ENCODE peak calls at places on chromosomes 2 and 18, in five cellular contexts. Z, H, X, S and C are unnamed samples. For H3K36me3, the result is how much of the 10 kb centered on the place peaks cover.

GRCh38 chr2:189298481-189298880 is 118.9 kb upstream of the COL5A2 start:
- DNase-seq in Z (no peak), H (peak), X (no peak), S (no peak), C (no peak)

GRCh38 chr2:109636290-109636675 is 22.1 kb downstream of the SOWAHC start:
- DNase-seq in Z (no peak), H (no peak), X (peak), S (no peak), C (no peak)

GRCh38 chr2:106158871-106159270 is 35.2 kb downstream of the UXS1 start:
- DNase-seq in Z (no peak), H (no peak), X (no peak), S (no peak), C (no peak)

GRCh38 chr2:5877360-5877759 is 185.2 kb downstream of the SOX11 start:
- DNase-seq in Z (no peak), H (peak), X (no peak), S (no peak), C (no peak)

GRCh38 chr2:86039178-86039962 is 66.3 kb downstream of the POLR1A start:
- DNase-seq in Z (no peak), H (no peak), X (no peak), S (no peak), C (no peak)

GRCh38 chr2:8680931-8681760 is 710 bp upstream of the ID2 start:
- DNase-seq in Z (no peak), H (peak), X (peak), S (peak), C (peak)

GRCh38 chr2:28338046-28338753 is 54.5 kb upstream of the FOSL2 start:
- DNase-seq in Z (no peak), H (peak), X (peak), S (peak), C (no peak)

GRCh38 chr2:128456281-128456680 is 137.6 kb upstream of the HS6ST1 start:
- DNase-seq in Z (no peak), H (no peak), X (no peak), S (no peak), C (no peak)

GRCh38 chr2:12348216-12348615 is 368.5 kb upstream of the TRIB2 start:
- DNase-seq in Z (no peak), H (no peak), X (no peak), S (no peak), C (no peak)

GRCh38 chr2:237262838-237263771 is 150.9 kb downstream of the COL6A3 start:
- DNase-seq in Z (no peak), H (peak), X (no peak), S (peak), C (no peak)

GRCh38 chr18:77136871-77137665 is 4.5 kb upstream of the MBP start:
- DNase-seq in Z (no peak), H (no peak), X (no peak), S (no peak), C (no peak)

GRCh38 chr2:177606636-177607035 is 214.1 kb downstream of the AGPS start:
- DNase-seq in Z (no peak), H (peak), X (no peak), S (peak), C (no peak)

GRCh38 chr18:75124551-75124950 is 84.4 kb downstream of the PTGR3 start:
- DNase-seq in Z (no peak), H (no peak), X (no peak), S (no peak), C (no peak)

GRCh38 chr2:182378759-182379158 is 48.1 kb downstream of the PDE1A start:
- DNase-seq in Z (no peak), H (no peak), X (no peak), S (no peak), C (no peak)

GRCh38 chr18:24380163-24380747 is 17.4 kb downstream of the OSBPL1A start:
- DNase-seq in Z (no peak), H (no peak), X (no peak), S (no peak), C (no peak)

GRCh38 chr2:235324324-235324723 is 169.5 kb upstream of the AGAP1 start:
- DNase-seq in Z (no peak), H (peak), X (no peak), S (no peak), C (no peak)

GRCh38 chr2:112818094-112818902 is 18.3 kb downstream of the IL1B start:
- DNase-seq in Z (no peak), H (no peak), X (no peak), S (peak), C (no peak)

GRCh38 chr2:60796573-60797509 is 40.8 kb downstream of the PAPOLG start:
- DNase-seq in Z (no peak), H (peak), X (no peak), S (no peak), C (no peak)

GRCh38 chr2:126359494-126359893 is 296.5 kb upstream of the GYPC start:
- DNase-seq in Z (no peak), H (peak), X (no peak), S (peak), C (no peak)

GRCh38 chr18:13374468-13375301 is 156.1 kb downstream of the LDLRAD4 start:
- DNase-seq in Z (no peak), H (no peak), X (no peak), S (no peak), C (no peak)

GRCh38 chr2:67997528-67998267 is 65.1 kb downstream of the C1D start:
- DNase-seq in Z (no peak), H (peak), X (no peak), S (peak), C (no peak)

GRCh38 chr2:238060096-238060541 is 682 bp upstream of the SCLY start:
- DNase-seq in Z (no peak), H (peak), X (no peak), S (no peak), C (no peak)

GRCh38 chr18:6413554-6414117 is 1.1 kb downstream of the L3MBTL4 start:
- DNase-seq in Z (no peak), H (no peak), X (no peak), S (no peak), C (no peak)

GRCh38 chr2:219350938-219351280 is 18.4 kb upstream of the RESP18 start:
- DNase-seq in Z (no peak), H (peak), X (no peak), S (peak), C (peak)

GRCh38 chr2:55460562-55460961 is 40.9 kb upstream of the CCDC88A start:
- DNase-seq in Z (no peak), H (peak), X (no peak), S (peak), C (no peak)

GRCh38 chr2:2026851-2027250 is 282.5 kb upstream of the PXDN start:
- DNase-seq in Z (no peak), H (no peak), X (no peak), S (no peak), C (no peak)
- H4K91ac ChIP-seq in Z (peak), H (no peak), X (no peak), S (no peak), C (no peak)

DNA sequence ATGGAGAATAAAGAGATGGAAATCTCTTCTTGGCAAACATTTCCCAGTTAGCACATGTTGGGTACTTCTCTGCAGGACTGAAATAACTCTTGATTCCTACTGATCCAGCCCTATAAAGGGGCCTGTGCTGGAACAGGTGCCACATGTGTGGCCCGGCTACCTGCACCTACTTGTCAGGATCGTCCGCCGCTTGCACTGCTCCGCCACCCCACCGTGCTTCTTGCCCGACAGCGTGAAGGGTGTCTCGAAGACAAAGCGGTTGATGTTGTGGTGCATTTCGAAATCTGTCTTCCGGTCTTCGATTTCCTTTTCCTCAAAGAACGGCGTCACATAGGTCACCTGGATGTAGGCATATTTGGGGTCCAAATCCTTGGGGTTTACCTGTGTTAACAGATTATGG is 58.6 kb upstream of the CCDC195 start:
- DNase-seq in Z (no peak), H (no peak), X (no peak), S (no peak), C (no peak)
- H3K36me3 ChIP-seq in Z (under half), H (under half), X (under half), S (under half), C (under half)

GRCh38 chr18:39205565-39205964 is 1640.0 kb upstream of the CELF4 start:
- DNase-seq in Z (no peak), H (no peak), X (no peak), S (peak), C (no peak)
- H3K23ac ChIP-seq in Z (no peak), H (no peak), X (no peak), S (no peak), C (no peak)

GRCh38 chr2:239227661-239228371 is 173.0 kb downstream of the HDAC4 start:
- DNase-seq in Z (no peak), H (peak), X (no peak), S (peak), C (no peak)
- H4K91ac ChIP-seq in Z (no peak), H (peak), X (no peak), S (peak), C (no peak)

DNA sequence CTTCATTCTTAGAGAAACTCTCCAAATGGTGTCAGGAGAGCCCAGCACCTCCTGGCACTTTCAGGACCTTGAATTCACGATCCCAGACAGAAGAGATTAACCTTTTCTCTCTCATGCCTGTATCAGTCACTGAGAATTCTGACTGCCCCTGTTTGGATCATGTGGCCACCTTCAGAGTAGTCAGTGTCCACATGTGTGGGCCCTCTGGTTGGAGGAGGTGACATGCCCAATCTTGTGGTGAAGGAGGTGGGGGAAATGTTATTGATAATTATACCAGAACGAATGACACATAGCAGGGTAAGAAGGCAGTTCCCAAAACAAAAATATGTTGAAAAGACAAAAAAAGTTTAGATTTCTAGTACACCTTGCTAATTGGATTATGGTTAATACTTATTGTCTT is 31.7 kb downstream of the UBXN4 start:
- DNase-seq in Z (no peak), H (no peak), X (no peak), S (no peak), C (no peak)
- H3K36me3 ChIP-seq in Z (under half), H (half or more), X (under half), S (under half), C (under half)

GRCh38 chr2:10691521-10691920 is 1.7 kb upstream of the NOL10 start:
- DNase-seq in Z (no peak), H (no peak), X (no peak), S (no peak), C (no peak)

GRCh38 chr2:10686176-10686575 is 3.6 kb downstream of the NOL10 start:
- DNase-seq in Z (no peak), H (no peak), X (no peak), S (no peak), C (no peak)

GRCh38 chr2:10688921-10689807 is 611 bp downstream of the NOL10 start:
- DNase-seq in Z (no peak), H (no peak), X (no peak), S (no peak), C (peak)
- H3K23ac ChIP-seq in Z (no peak), H (peak), X (no peak), S (peak), C (peak)